ENCODE peak calls at places on chromosome 1, in seven cellular contexts. X, Z, D, F, C, H and Q are unnamed samples. For H3K9me3, the result is how much of the 10 kb centered on the place peaks cover.

GRCh38 chr1:66623812-66624211 is 89.9 kb downstream of the SGIP1 start:
- DNase-seq in X (no peak), Z (peak), D (peak), F (no peak), C (no peak), H (no peak), Q (no peak)

GRCh38 chr1:219040291-219040690 is 133.4 kb upstream of the LYPLAL1 start:
- DNase-seq in X (no peak), Z (no peak), D (no peak), F (no peak), C (no peak), H (no peak), Q (no peak)

GRCh38 chr1:23020731-23021130 is 1.5 kb downstream of the KDM1A start:
- DNase-seq in X (peak), Z (peak), D (no peak), F (no peak), C (no peak), H (no peak), Q (no peak)

GRCh38 chr1:159132271-159132881 is 39.0 kb upstream of the CADM3 start:
- DNase-seq in X (peak), Z (peak), D (peak), F (peak), C (no peak), H (peak), Q (peak)

GRCh38 chr1:183096889-183097288 is 73.7 kb downstream of the LAMC1 start:
- DNase-seq in X (no peak), Z (no peak), D (peak), F (no peak), C (no peak), H (no peak), Q (no peak)

GRCh38 chr1:65002508-65003315 is 36.4 kb upstream of the JAK1 start:
- DNase-seq in X (no peak), Z (peak), D (peak), F (peak), C (peak), H (peak), Q (peak)

GRCh38 chr1:215192306-215192705 is 109.8 kb downstream of the KCNK2 start:
- DNase-seq in X (no peak), Z (no peak), D (peak), F (no peak), C (no peak), H (no peak), Q (no peak)

GRCh38 chr1:91803847-91804545 is 82.0 kb downstream of the TGFBR3 start:
- DNase-seq in X (no peak), Z (no peak), D (no peak), F (no peak), C (no peak), H (no peak), Q (no peak)

GRCh38 chr1:228314315-228314657 is 92.3 kb downstream of the TRIM11 start:
- DNase-seq in X (no peak), Z (no peak), D (no peak), F (no peak), C (no peak), H (no peak), Q (peak)

GRCh38 chr1:153349363-153350340 is 1.0 kb upstream of the PGLYRP4 start:
- DNase-seq in X (peak), Z (no peak), D (no peak), F (no peak), C (peak), H (no peak), Q (peak)

GRCh38 chr1:33519240-33519884 is 46.9 kb downstream of the ZSCAN20 start:
- DNase-seq in X (peak), Z (no peak), D (no peak), F (no peak), C (no peak), H (no peak), Q (no peak)

GRCh38 chr1:71565267-71565666 is 484.4 kb upstream of the ZRANB2 start:
- DNase-seq in X (no peak), Z (no peak), D (peak), F (no peak), C (no peak), H (no peak), Q (no peak)

GRCh38 chr1:60274422-60275419 is 201.2 kb upstream of the C1orf87 start:
- DNase-seq in X (no peak), Z (peak), D (no peak), F (no peak), C (no peak), H (no peak), Q (peak)

GRCh38 chr1:245683377-245683716 is 528.6 kb downstream of the KIF26B start:
- DNase-seq in X (no peak), Z (no peak), D (no peak), F (no peak), C (no peak), H (peak), Q (no peak)

GRCh38 chr1:207007352-207008033 is 25.1 kb downstream of the C1orf116 start:
- DNase-seq in X (no peak), Z (no peak), D (peak), F (no peak), C (no peak), H (peak), Q (no peak)

GRCh38 chr1:161378014-161378413 is 10.3 kb upstream of the CFAP126 start:
- DNase-seq in X (no peak), Z (no peak), D (no peak), F (no peak), C (no peak), H (no peak), Q (no peak)

GRCh38 chr1:180851995-180852887 is 60.5 kb upstream of the KIAA1614 start:
- DNase-seq in X (no peak), Z (no peak), D (no peak), F (no peak), C (no peak), H (no peak), Q (no peak)

GRCh38 chr1:240888039-240888786 is 276.3 kb upstream of the GREM2 start:
- DNase-seq in X (peak), Z (peak), D (no peak), F (peak), C (no peak), H (peak), Q (peak)

DNA sequence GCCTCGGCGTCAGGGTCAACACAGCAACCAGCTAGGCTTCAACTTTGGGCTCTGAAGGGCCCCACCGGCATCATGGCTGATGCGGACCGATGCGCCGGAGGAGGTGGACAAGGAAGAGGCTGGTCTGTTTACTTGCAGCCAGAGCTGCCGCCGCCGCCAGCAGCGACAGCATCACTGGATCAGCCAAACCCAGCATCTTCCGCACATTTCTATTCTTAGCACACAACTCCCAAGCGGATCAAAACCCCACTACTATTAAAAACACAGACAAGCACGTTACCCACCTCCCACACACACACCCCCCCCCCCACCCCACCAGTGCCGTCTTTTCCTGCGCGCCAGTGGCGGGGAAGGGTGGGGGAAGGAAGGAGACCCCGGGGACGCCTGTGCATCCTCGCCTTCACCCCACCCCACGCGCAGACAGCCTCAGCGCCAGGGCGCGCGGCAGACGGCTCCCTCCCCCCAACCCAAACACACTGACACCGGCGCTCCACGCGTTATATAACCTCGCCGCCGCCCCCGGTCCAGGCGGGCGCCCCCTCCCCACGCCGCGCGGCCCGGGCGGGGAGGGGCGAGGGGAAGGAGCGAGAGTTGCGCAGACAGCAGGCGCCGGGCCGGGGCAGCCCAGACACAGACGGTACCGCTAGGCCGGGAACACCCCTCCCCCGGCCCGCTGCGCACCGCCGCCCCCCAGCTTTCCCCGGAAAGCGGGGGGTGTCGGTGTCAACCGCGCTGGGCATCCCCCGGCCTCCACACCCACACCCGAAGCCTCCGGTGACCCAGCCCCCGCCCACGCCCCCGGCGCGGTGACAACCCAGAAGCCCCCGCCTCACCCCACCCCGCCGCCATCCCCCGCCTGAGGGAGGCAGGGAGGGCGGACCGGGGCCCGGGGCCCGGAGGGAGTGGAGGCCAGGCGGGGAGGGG is 692 bp downstream of the AKT3 start:
- DNase-seq in X (peak), Z (peak), D (peak), F (peak), C (peak), H (peak), Q (peak)
- TF ChIP-seq POLR2A in X (no peak), Z (no peak), D (no peak), F (no peak), C (peak), H (no peak), Q (no peak)

GRCh38 chr1:248686815-248687214 is 15.8 kb downstream of the OR14I1 start:
- DNase-seq in X (peak), Z (no peak), D (no peak), F (no peak), C (no peak), H (no peak), Q (no peak)
- H3K9me3 ChIP-seq in X (under half), Z (under half), D (under half), F (under half), C (under half), H (under half), Q (under half)

DNA sequence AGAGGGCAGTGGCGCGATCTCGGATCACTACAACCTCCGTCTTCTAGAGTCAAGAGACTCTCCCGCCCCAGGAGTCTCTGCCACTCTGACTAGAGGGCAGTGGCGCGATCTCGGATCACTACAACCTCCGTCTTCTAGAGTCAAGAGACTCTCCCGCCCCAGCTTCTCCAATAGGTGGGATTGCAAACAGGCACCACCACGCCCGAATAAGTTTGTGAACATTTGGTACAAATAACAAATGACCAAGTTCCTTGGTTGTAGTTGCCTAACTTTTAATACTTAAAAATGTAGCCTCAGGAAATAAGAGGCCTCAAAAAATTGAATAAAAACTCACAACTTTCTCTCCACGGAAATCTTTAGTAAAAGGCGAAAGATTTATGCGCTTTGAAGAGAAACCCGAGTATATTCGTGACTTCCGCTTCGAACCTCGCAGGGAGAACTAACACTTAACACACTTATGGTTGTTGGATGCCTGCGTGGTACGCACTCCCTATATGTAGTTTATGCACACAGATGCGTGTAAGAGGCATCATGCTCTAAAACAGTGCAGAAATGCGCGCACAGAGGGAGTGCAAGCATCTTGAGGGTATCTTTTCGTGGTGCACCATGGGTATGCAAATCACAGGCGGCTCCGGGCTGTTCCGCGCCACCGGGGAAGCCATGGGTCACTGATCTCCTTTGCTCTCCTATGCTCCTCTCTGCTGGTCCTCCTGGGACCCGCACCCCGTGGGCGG is 11.4 kb downstream of the BTBD19 start:
- DNase-seq in X (peak), Z (peak), D (peak), F (peak), C (peak), H (peak), Q (peak)
- TF ChIP-seq POLR2A in X (peak), Z (peak), D (peak), F (peak), C (peak), H (peak), Q (peak)

DNA sequence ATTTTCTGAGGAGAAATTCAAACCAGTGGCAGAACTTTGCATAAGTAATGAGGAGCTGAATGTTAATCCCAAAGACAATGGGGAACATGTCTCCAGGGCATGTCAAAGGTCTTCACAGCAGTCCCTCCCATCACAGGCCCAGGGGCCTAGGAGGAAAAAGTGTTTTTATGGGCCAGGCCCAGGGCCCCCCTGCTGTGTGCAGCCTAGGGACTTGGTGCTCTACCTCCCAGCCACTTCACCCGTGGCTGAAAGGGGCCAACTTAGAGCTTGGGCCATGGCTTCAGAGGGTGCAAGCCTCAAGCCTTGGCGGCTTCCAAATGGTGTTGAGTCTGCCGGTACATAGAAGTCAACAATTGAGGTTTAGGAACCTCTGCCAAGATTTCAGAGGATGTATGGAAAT is 854.0 kb downstream of the LRRIQ3 start:
- DNase-seq in X (no peak), Z (no peak), D (no peak), F (no peak), C (no peak), H (no peak), Q (no peak)
- H3K9me3 ChIP-seq in X (under half), Z (under half), D (under half), F (under half), C (under half), H (under half), Q (under half)

GRCh38 chr1:62688687-62689085 is 500 bp upstream of the DOCK7 start:
- DNase-seq in X (no peak), Z (no peak), D (peak), F (no peak), C (no peak), H (no peak), Q (no peak)
- TF ChIP-seq POLR2A in X (no peak), Z (no peak), D (no peak), F (no peak), C (no peak), H (no peak), Q (no peak)

GRCh38 chr1:4173731-4174130 is 273.7 kb upstream of the C1orf174 start:
- DNase-seq in X (no peak), Z (no peak), D (no peak), F (no peak), C (peak), H (no peak), Q (no peak)
- H3K9me3 ChIP-seq in X (under half), Z (under half), D (half or more), F (under half), C (under half), H (under half), Q (under half)